ENCODE peak calls at places on chromosomes 11 and 22, in six cellular contexts. D is ovary, A is left ventricle myocardium inferior, T is PC-9, B is fibroblast of lung, V is astrocyte. K is an unnamed sample.

GRCh38 chr11:117928818-117929567 is at the start of gene TMPRSS13:
- DNase-seq in D (no peak), A (no peak), T (peak; percentile 94), B (no peak), V (no peak), K (peak; percentile 72)

GRCh38 chr11:84887055-84887629 is 740.0 kb downstream of the DLG2 start:
- DNase-seq in D (no peak), A (no peak), T (no peak), B (no peak), V (no peak), K (no peak)

GRCh38 chr11:31810779-31811647 is at the start of gene PAX6:
- DNase-seq in D (no peak), A (no peak), T (peak; percentile 98), B (no peak), V (peak; percentile 100), K (no peak)

GRCh38 chr11:116379185-116379828 is 393.5 kb downstream of the BUD13 start:
- DNase-seq in D (peak; percentile 40), A (no peak), T (no peak), B (peak; percentile 5), V (no peak), K (no peak)

GRCh38 chr11:75346912-75347647 is 4.4 kb downstream of the ARRB1 start:
- DNase-seq in D (peak; percentile 62), A (peak; percentile 51), T (no peak), B (peak; percentile 81), V (peak; percentile 44), K (no peak)

GRCh38 chr11:127485541-127485940 is 485.0 kb upstream of the KIRREL3 start:
- DNase-seq in D (no peak), A (no peak), T (peak; percentile 36), B (no peak), V (peak; percentile 45), K (peak; percentile 1)

GRCh38 chr11:118913411-118914125 is 12.2 kb downstream of the BCL9L start:
- DNase-seq in D (peak; percentile 43), A (peak; percentile 29), T (peak; percentile 60), B (no peak), V (no peak), K (no peak)

GRCh38 chr22:32473388-32473952 is 1.1 kb upstream of the FBXO7 start:
- DNase-seq in D (peak; percentile 30), A (no peak), T (peak; percentile 69), B (peak; percentile 74), V (peak; percentile 31), K (peak; percentile 44)

GRCh38 chr11:61041755-61042518 is 60.4 kb upstream of the CD5 start:
- DNase-seq in D (peak; percentile 46), A (peak; percentile 35), T (no peak), B (peak; percentile 3), V (no peak), K (no peak)

GRCh38 chr22:25900880-25901279 is 158.9 kb downstream of the MYO18B start:
- DNase-seq in D (no peak), A (no peak), T (no peak), B (no peak), V (no peak), K (no peak)

GRCh38 chr11:111557425-111558111 is 17.0 kb downstream of the LAYN start:
- DNase-seq in D (no peak), A (no peak), T (peak; percentile 58), B (peak; percentile 93), V (peak; percentile 99), K (peak; percentile 99)

GRCh38 chr22:44400763-44401060 is 88.0 kb upstream of the SHISAL1 start:
- DNase-seq in D (no peak), A (no peak), T (no peak), B (no peak), V (peak; percentile 36), K (no peak)

GRCh38 chr22:50318356-50318697 is 8.5 kb downstream of the DENND6B start:
- DNase-seq in D (no peak), A (no peak), T (no peak), B (no peak), V (no peak), K (no peak)

GRCh38 chr22:24592846-24593809 is at the start of gene LRRC75B:
- DNase-seq in D (peak; percentile 95), A (peak; percentile 93), T (peak; percentile 52), B (peak; percentile 88), V (peak; percentile 77), K (no peak)

GRCh38 chr11:100831929-100832480 is 144.9 kb downstream of the ARHGAP42 start:
- DNase-seq in D (no peak), A (no peak), T (no peak), B (peak; percentile 30), V (no peak), K (no peak)

GRCh38 chr22:29167032-29167911 is 38.4 kb upstream of the EMID1 start:
- DNase-seq in D (no peak), A (no peak), T (no peak), B (no peak), V (no peak), K (no peak)

GRCh38 chr22:17243524-17243923 is 24.3 kb upstream of the ADA2 start:
- DNase-seq in D (no peak), A (no peak), T (no peak), B (no peak), V (no peak), K (peak; percentile 13)

GRCh38 chr11:108198833-108199232 is 23.6 kb downstream of the NPAT start:
- DNase-seq in D (no peak), A (no peak), T (no peak), B (no peak), V (no peak), K (peak; percentile 26)
- H3K27ac ChIP-seq in D (no peak overlapping the region), A (no peak overlapping the region), T (peak overlapping the region; percentile 84), B (no peak overlapping the region), V (no peak overlapping the region), K (no peak overlapping the region)

GRCh38 chr11:126053340-126054286 is 9.1 kb downstream of the CDON start:
- DNase-seq in D (no peak), A (no peak), T (no peak), B (no peak), V (no peak), K (no peak)
- H3K27me3 ChIP-seq in D (no peaks in the 10 kb centered on the region), A (no peaks in the 10 kb centered on the region), T (no peaks in the 10 kb centered on the region), B (peaks cover 3% of the 10 kb centered on the region), V (peaks cover 20% of the 10 kb centered on the region), K (peaks cover 28% of the 10 kb centered on the region)

DNA sequence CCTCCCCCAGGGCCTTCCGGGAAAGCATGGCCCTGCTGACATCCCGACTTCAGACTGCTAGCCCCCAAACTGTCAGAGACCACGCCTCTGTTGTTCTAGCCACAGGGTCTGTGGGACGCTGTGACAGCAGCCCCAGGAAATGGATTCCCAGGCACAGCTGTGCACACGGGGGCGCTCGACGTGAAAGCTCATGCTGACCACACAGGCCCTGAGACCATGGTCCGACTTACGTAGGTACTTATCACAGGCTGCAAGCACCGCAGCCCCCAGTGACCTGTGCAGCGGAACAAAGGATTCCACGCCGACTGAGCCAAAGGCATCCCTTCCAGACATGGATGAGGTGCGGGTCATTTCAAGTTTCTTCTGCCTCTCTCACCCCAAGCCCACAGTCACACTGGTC is 150.6 kb downstream of the CTTN start:
- DNase-seq in D (no peak), A (no peak), T (peak; percentile 25), B (no peak), V (no peak), K (no peak)
- TF ChIP-seq CTCF in D (no peak), A (no peak), T (no peak), B (no peak), V (no peak), K (no peak)

GRCh38 chr22:31244044-31244942 is 32.2 kb downstream of the LIMK2 start:
- DNase-seq in D (no peak), A (no peak), T (peak; percentile 74), B (peak; percentile 61), V (peak; percentile 97), K (peak; percentile 64)
- H3K27ac ChIP-seq in D (no peak overlapping the region), A (no peak overlapping the region), T (peak overlapping the region; percentile 71), B (no peak overlapping the region), V (peak overlapping the region; percentile 99), K (peak overlapping the region; percentile 39)

GRCh38 chr11:2203440-2204259 is 32.0 kb upstream of the TH start:
- DNase-seq in D (no peak), A (peak; percentile 6), T (no peak), B (no peak), V (no peak), K (no peak)
- H3K27me3 ChIP-seq in D (no peaks in the 10 kb centered on the region), A (peaks cover 17% of the 10 kb centered on the region), T (no peaks in the 10 kb centered on the region), B (no peaks in the 10 kb centered on the region), V (no peaks in the 10 kb centered on the region), K (peaks cover 13% of the 10 kb centered on the region)

DNA sequence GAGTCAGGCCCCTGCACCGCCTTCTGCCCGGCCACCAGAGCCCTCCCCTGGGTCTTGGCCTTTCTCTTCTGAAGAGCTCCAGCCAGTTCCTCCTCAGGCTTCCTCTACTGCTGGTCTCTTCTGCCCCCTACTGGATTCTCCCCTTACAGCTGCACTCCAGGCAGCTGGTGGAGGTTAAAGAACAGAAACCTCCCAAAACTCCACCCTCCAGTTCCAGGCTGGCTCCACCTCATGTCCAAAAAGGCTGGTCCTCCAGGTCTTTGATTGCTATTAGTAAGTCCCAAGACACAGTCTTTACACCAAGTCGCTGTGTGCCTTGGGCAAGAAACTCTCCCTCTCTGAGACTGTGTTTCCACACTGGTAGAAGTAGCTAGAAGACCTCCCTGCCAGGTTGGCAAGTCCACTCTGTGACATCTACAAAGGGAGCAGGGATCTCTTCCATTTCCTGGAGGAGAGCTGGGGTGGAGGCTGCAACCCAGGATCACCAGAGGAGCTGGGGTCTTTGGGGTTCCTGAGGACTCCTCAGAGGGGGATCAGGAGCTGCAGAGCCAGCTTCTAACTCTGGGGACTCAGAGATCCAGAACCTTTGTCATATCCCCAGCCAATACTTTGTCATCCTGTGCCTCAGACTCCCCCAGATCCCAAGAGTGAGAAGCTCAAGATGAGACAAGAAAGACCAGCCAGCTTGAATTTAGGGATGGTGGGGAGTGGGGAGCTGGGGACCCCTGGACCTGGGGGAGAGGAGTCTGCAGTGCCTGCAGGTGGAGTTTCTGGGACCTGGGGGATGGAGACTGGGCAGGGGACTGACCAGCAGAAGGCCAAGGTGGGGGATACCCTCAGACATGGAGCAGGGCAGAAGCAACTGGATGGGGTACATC is 3.4 kb upstream of the IGLL5 start:
- DNase-seq in D (no peak), A (peak; percentile 37), T (no peak), B (peak; percentile 64), V (no peak), K (peak; percentile 6)
- TF ChIP-seq CTCF in D (no peak), A (peak; percentile 73), T (peak; percentile 63), B (peak; percentile 72), V (peak; percentile 34), K (peak; percentile 75)

GRCh38 chr11:74282863-74283484 is 28.5 kb downstream of the P4HA3 start:
- DNase-seq in D (no peak), A (no peak), T (peak; percentile 18), B (peak; percentile 67), V (no peak), K (no peak)

GRCh38 chr11:74283580-74284180 is 27.8 kb downstream of the P4HA3 start:
- DNase-seq in D (no peak), A (no peak), T (peak; percentile 35), B (no peak), V (no peak), K (no peak)

GRCh38 chr11:74288161-74288560 is 23.3 kb downstream of the P4HA3 start:
- DNase-seq in D (no peak), A (no peak), T (peak; percentile 75), B (peak; percentile 98), V (peak; percentile 98), K (peak; percentile 52)

GRCh38 chr11:74284466-74284865 is 27.0 kb downstream of the P4HA3 start:
- DNase-seq in D (no peak), A (no peak), T (peak; percentile 26), B (no peak), V (no peak), K (no peak)

DNA sequence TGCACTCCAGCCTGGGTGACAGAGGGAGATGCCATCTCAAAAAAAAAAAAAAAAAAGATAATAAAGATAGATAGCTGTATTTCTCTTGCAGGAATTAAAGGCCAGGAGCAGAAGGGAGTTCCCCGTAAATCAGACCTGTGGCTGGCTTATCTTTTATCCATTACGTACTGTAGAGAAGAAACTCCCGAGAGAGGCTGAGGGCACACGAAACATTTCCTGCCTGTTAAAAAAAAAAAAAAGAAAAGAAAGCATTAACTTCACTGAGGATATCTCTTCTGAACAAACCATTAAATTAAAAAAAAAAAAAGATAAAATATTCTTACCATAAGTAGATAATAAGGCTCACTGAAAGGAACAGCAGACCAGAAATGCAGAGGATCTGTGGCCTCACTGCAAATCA is 22.5 kb downstream of the P4HA3 start:
- DNase-seq in D (no peak), A (no peak), T (peak; percentile 12), B (no peak), V (peak; percentile 64), K (no peak)
- H3K27ac ChIP-seq in D (no peak overlapping the region), A (no peak overlapping the region), T (peak overlapping the region; percentile 73), B (no peak overlapping the region), V (peak overlapping the region; percentile 79), K (peak overlapping the region; percentile 52)

K was measured in foreskin keratinocyte.